ENCODE peak calls at places on chromosomes 4 and X, in nine cellular contexts. D is NCI-H2081, H is GM23248, V is heart right ventricle, W is activated gamma-delta T cell treated with Interleukin-2 at 50 U/mL for 16 hours, I is uterus, R is posterior vena cava, Y is choroid plexus epithelial cell, K is cerebellar nuclear complex. N is an unnamed sample.

GRCh38 chr4:7928711-7929505 is 10.8 kb downstream of the AFAP1 start:
- DNase-seq in D (no peak), H (peak), V (no peak), W (no peak), I (no peak), R (no peak), Y (peak), K (no peak), N (no peak)

GRCh38 chr4:60724623-60725022 is 475.5 kb upstream of the ADGRL3 start:
- DNase-seq in D (no peak), H (peak), V (no peak), W (no peak), I (peak), R (no peak), Y (peak), K (no peak), N (no peak)

GRCh38 chr4:122163301-122163700 is 11.2 kb downstream of the BLTP1 start:
- DNase-seq in D (peak), H (no peak), V (no peak), W (no peak), I (no peak), R (no peak), Y (no peak), K (no peak), N (peak)

GRCh38 chr4:71774136-71774535 is 9.7 kb downstream of the GC start:
- DNase-seq in D (no peak), H (no peak), V (no peak), W (no peak), I (no peak), R (no peak), Y (no peak), K (no peak), N (no peak)

GRCh38 chrX:115650916-115651315 is 89.9 kb downstream of the PLS3 start:
- DNase-seq in D (peak), H (peak), V (no peak), W (no peak), I (peak), R (no peak), Y (peak), K (no peak), N (no peak)

GRCh38 chr4:107999932-108000539 is 10.3 kb downstream of the HADH start:
- DNase-seq in D (no peak), H (no peak), V (no peak), W (no peak), I (no peak), R (no peak), Y (peak), K (no peak), N (no peak)

GRCh38 chr4:65943076-65943475 is 272.8 kb upstream of the EPHA5 start:
- DNase-seq in D (no peak), H (peak), V (no peak), W (no peak), I (no peak), R (no peak), Y (peak), K (no peak), N (peak)

GRCh38 chrX:41802958-41803357 is 79.0 kb downstream of the GPR82 start:
- DNase-seq in D (no peak), H (peak), V (no peak), W (no peak), I (no peak), R (no peak), Y (no peak), K (no peak), N (no peak)

GRCh38 chr4:140529434-140529833 is 5.5 kb downstream of the ELMOD2 start:
- DNase-seq in D (no peak), H (no peak), V (no peak), W (no peak), I (no peak), R (no peak), Y (no peak), K (no peak), N (no peak)

GRCh38 chrX:13515181-13515930 is 54.0 kb upstream of the EGFL6 start:
- DNase-seq in D (no peak), H (no peak), V (no peak), W (no peak), I (no peak), R (no peak), Y (no peak), K (no peak), N (no peak)

GRCh38 chr4:182716207-182716606 is 201.0 kb downstream of the DCTD start:
- DNase-seq in D (no peak), H (no peak), V (no peak), W (no peak), I (no peak), R (no peak), Y (no peak), K (no peak), N (no peak)

GRCh38 chrX:130902783-130903613 is at the start of gene ENOX2:
- DNase-seq in D (peak), H (peak), V (peak), W (peak), I (peak), R (peak), Y (peak), K (peak), N (peak)

GRCh38 chr4:23903859-23904438 is 14.1 kb upstream of the PPARGC1A start:
- DNase-seq in D (peak), H (no peak), V (no peak), W (no peak), I (no peak), R (no peak), Y (no peak), K (no peak), N (peak)

GRCh38 chr4:8922481-8922880 is 50.8 kb upstream of the HMX1 start:
- DNase-seq in D (no peak), H (no peak), V (no peak), W (no peak), I (no peak), R (no peak), Y (no peak), K (no peak), N (no peak)

GRCh38 chrX:19888419-19888879 is 1.0 kb upstream of the SH3KBP1 start:
- DNase-seq in D (peak), H (peak), V (no peak), W (peak), I (peak), R (no peak), Y (peak), K (no peak), N (peak)

GRCh38 chr4:153595894-153596601 is 88.0 kb upstream of the TLR2 start:
- DNase-seq in D (no peak), H (no peak), V (no peak), W (no peak), I (no peak), R (no peak), Y (no peak), K (no peak), N (no peak)

GRCh38 chr4:3385719-3386440 is 55.9 kb upstream of the HGFAC start:
- DNase-seq in D (no peak), H (no peak), V (no peak), W (no peak), I (no peak), R (no peak), Y (no peak), K (no peak), N (no peak)

GRCh38 chrX:155313766-155314165 is 20.6 kb downstream of the CLIC2 start:
- DNase-seq in D (no peak), H (no peak), V (no peak), W (no peak), I (no peak), R (no peak), Y (no peak), K (no peak), N (no peak)

GRCh38 chrX:37825225-37825842 is 22.0 kb downstream of the DYNLT3 start:
- DNase-seq in D (peak), H (peak), V (no peak), W (peak), I (peak), R (no peak), Y (peak), K (no peak), N (peak)

GRCh38 chrX:106437407-106437806 is 174.4 kb upstream of the RADX start:
- DNase-seq in D (no peak), H (no peak), V (no peak), W (no peak), I (no peak), R (no peak), Y (peak), K (no peak), N (no peak)

GRCh38 chrX:74450803-74451449 is 29.6 kb downstream of the SLC16A2 start:
- DNase-seq in D (no peak), H (peak), V (no peak), W (no peak), I (no peak), R (no peak), Y (peak), K (no peak), N (no peak)

GRCh38 chrX:100447563-100448397 is 37.7 kb upstream of the PCDH19 start:
- DNase-seq in D (no peak), H (peak), V (peak), W (no peak), I (peak), R (no peak), Y (peak), K (no peak), N (no peak)

N was measured in NCI-H2029 treated with DMSO at 0.1 percent for 48 hours.